ENCODE peak calls at places on chromosome 5, in nine cellular contexts. One of them, this sample, is unnamed.
A peak's percentile ranks its signal among the peaks of the same experiment; 100 is the strongest.

GRCh38 chr5:140214831-140215230 is 39.8 kb downstream of the CYSTM1 start:
- DNase-seq in heart right ventricle: no peak
- DNase-seq in body of pancreas: peak; percentile 64
- DNase-seq in uterus: no peak
- DNase-seq in lower lobe of right lung: peak; percentile 68
- DNase-seq in astrocyte: peak; percentile 81
- DNase-seq in HCT116: no peak
- DNase-seq in breast epithelium: no peak
- DNase-seq in IMR-90: peak; percentile 83
- DNase-seq in this sample: no peak

GRCh38 chr5:139383993-139384590 is 995 bp upstream of the SLC23A1 start:
- DNase-seq in heart right ventricle: no peak
- DNase-seq in body of pancreas: no peak
- DNase-seq in uterus: no peak
- DNase-seq in lower lobe of right lung: no peak
- DNase-seq in astrocyte: no peak
- DNase-seq in HCT116: no peak
- DNase-seq in breast epithelium: no peak
- DNase-seq in IMR-90: no peak
- DNase-seq in this sample: no peak

GRCh38 chr5:81856948-81857928 is 106.3 kb upstream of the SSBP2 start:
- DNase-seq in heart right ventricle: peak; percentile 83
- DNase-seq in body of pancreas: peak; percentile 72
- DNase-seq in uterus: peak; percentile 47
- DNase-seq in lower lobe of right lung: peak; percentile 70
- DNase-seq in astrocyte: no peak
- DNase-seq in HCT116: no peak
- DNase-seq in breast epithelium: peak; percentile 56
- DNase-seq in IMR-90: no peak
- DNase-seq in this sample: peak; percentile 93

GRCh38 chr5:91224459-91224858 is 158.7 kb downstream of the ARRDC3 start:
- DNase-seq in heart right ventricle: no peak
- DNase-seq in body of pancreas: no peak
- DNase-seq in uterus: no peak
- DNase-seq in lower lobe of right lung: no peak
- DNase-seq in astrocyte: peak; percentile 54
- DNase-seq in HCT116: no peak
- DNase-seq in breast epithelium: no peak
- DNase-seq in IMR-90: peak; percentile 22
- DNase-seq in this sample: no peak

GRCh38 chr5:1762121-1762877 is 37.3 kb downstream of the MRPL36 start:
- DNase-seq in heart right ventricle: no peak
- DNase-seq in body of pancreas: no peak
- DNase-seq in uterus: peak; percentile 4
- DNase-seq in lower lobe of right lung: peak; percentile 23
- DNase-seq in astrocyte: no peak
- DNase-seq in HCT116: no peak
- DNase-seq in breast epithelium: no peak
- DNase-seq in IMR-90: no peak
- DNase-seq in this sample: peak; percentile 14

GRCh38 chr5:147084702-147085101 is 150.1 kb upstream of the STK32A start:
- DNase-seq in heart right ventricle: no peak
- DNase-seq in body of pancreas: no peak
- DNase-seq in uterus: no peak
- DNase-seq in lower lobe of right lung: no peak
- DNase-seq in astrocyte: no peak
- DNase-seq in HCT116: no peak
- DNase-seq in breast epithelium: no peak
- DNase-seq in IMR-90: no peak
- DNase-seq in this sample: no peak

GRCh38 chr5:136212252-136212721 is 19.3 kb upstream of the SMIM32 start:
- DNase-seq in heart right ventricle: peak; percentile 64
- DNase-seq in body of pancreas: peak; percentile 46
- DNase-seq in uterus: peak; percentile 44
- DNase-seq in lower lobe of right lung: peak; percentile 53
- DNase-seq in astrocyte: peak; percentile 12
- DNase-seq in HCT116: peak; percentile 24
- DNase-seq in breast epithelium: no peak
- DNase-seq in IMR-90: peak; percentile 48
- DNase-seq in this sample: peak; percentile 61

GRCh38 chr5:127351418-127351817 is 60.8 kb downstream of the MEGF10 start:
- DNase-seq in heart right ventricle: no peak
- DNase-seq in body of pancreas: no peak
- DNase-seq in uterus: no peak
- DNase-seq in lower lobe of right lung: no peak
- DNase-seq in astrocyte: peak; percentile 38
- DNase-seq in HCT116: no peak
- DNase-seq in breast epithelium: no peak
- DNase-seq in IMR-90: no peak
- DNase-seq in this sample: no peak

GRCh38 chr5:32600057-32600622 is 14.8 kb downstream of the SUB1 start:
- DNase-seq in heart right ventricle: no peak
- DNase-seq in body of pancreas: no peak
- DNase-seq in uterus: no peak
- DNase-seq in lower lobe of right lung: no peak
- DNase-seq in astrocyte: peak; percentile 89
- DNase-seq in HCT116: no peak
- DNase-seq in breast epithelium: no peak
- DNase-seq in IMR-90: peak; percentile 86
- DNase-seq in this sample: no peak

GRCh38 chr5:101663543-101663942 is 632.5 kb downstream of the SLCO4C1 start:
- DNase-seq in heart right ventricle: no peak
- DNase-seq in body of pancreas: no peak
- DNase-seq in uterus: no peak
- DNase-seq in lower lobe of right lung: no peak
- DNase-seq in astrocyte: no peak
- DNase-seq in HCT116: no peak
- DNase-seq in breast epithelium: no peak
- DNase-seq in IMR-90: no peak
- DNase-seq in this sample: no peak

GRCh38 chr5:69492391-69493234 is at the start of gene OCLN:
- DNase-seq in heart right ventricle: peak; percentile 19
- DNase-seq in body of pancreas: peak; percentile 90
- DNase-seq in uterus: no peak
- DNase-seq in lower lobe of right lung: peak; percentile 82
- DNase-seq in astrocyte: no peak
- DNase-seq in HCT116: peak; percentile 81
- DNase-seq in breast epithelium: peak; percentile 67
- DNase-seq in IMR-90: no peak
- DNase-seq in this sample: peak; percentile 22

GRCh38 chr5:170070556-170071412 is 34.9 kb upstream of the FOXI1 start:
- DNase-seq in heart right ventricle: peak; percentile 43
- DNase-seq in body of pancreas: peak; percentile 7
- DNase-seq in uterus: no peak
- DNase-seq in lower lobe of right lung: peak; percentile 56
- DNase-seq in astrocyte: peak; percentile 8
- DNase-seq in HCT116: peak; percentile 16
- DNase-seq in breast epithelium: no peak
- DNase-seq in IMR-90: peak; percentile 45
- DNase-seq in this sample: no peak

GRCh38 chr5:168460606-168461005 is 25.7 kb upstream of the RARS1 start:
- DNase-seq in heart right ventricle: no peak
- DNase-seq in body of pancreas: no peak
- DNase-seq in uterus: no peak
- DNase-seq in lower lobe of right lung: no peak
- DNase-seq in astrocyte: no peak
- DNase-seq in HCT116: no peak
- DNase-seq in breast epithelium: no peak
- DNase-seq in IMR-90: no peak
- DNase-seq in this sample: no peak

GRCh38 chr5:5398046-5398445 is 24.4 kb upstream of the ICE1 start:
- DNase-seq in heart right ventricle: no peak
- DNase-seq in body of pancreas: no peak
- DNase-seq in uterus: no peak
- DNase-seq in lower lobe of right lung: no peak
- DNase-seq in astrocyte: no peak
- DNase-seq in HCT116: no peak
- DNase-seq in breast epithelium: no peak
- DNase-seq in IMR-90: no peak
- DNase-seq in this sample: no peak

GRCh38 chr5:178625679-178626483 is 969 bp downstream of the CLK4 start:
- DNase-seq in heart right ventricle: no peak
- DNase-seq in body of pancreas: no peak
- DNase-seq in uterus: no peak
- DNase-seq in lower lobe of right lung: no peak
- DNase-seq in astrocyte: peak; percentile 46
- DNase-seq in HCT116: no peak
- DNase-seq in breast epithelium: no peak
- DNase-seq in IMR-90: no peak
- DNase-seq in this sample: no peak

GRCh38 chr5:59328801-59329296 is 564.7 kb downstream of the PDE4D start:
- DNase-seq in heart right ventricle: peak; percentile 20
- DNase-seq in body of pancreas: no peak
- DNase-seq in uterus: no peak
- DNase-seq in lower lobe of right lung: no peak
- DNase-seq in astrocyte: peak; percentile 83
- DNase-seq in HCT116: no peak
- DNase-seq in breast epithelium: no peak
- DNase-seq in IMR-90: peak; percentile 50
- DNase-seq in this sample: peak; percentile 20

GRCh38 chr5:91380491-91381133 is 2.5 kb downstream of the ARRDC3 start:
- DNase-seq in heart right ventricle: peak; percentile 98
- DNase-seq in body of pancreas: peak; percentile 99
- DNase-seq in uterus: peak; percentile 98
- DNase-seq in lower lobe of right lung: peak; percentile 99
- DNase-seq in astrocyte: peak; percentile 80
- DNase-seq in HCT116: peak; percentile 86
- DNase-seq in breast epithelium: peak; percentile 99
- DNase-seq in IMR-90: peak; percentile 91
- DNase-seq in this sample: peak; percentile 99

GRCh38 chr5:3325206-3325605 is 270.4 kb upstream of the IRX1 start:
- DNase-seq in heart right ventricle: peak; percentile 32
- DNase-seq in body of pancreas: no peak
- DNase-seq in uterus: no peak
- DNase-seq in lower lobe of right lung: no peak
- DNase-seq in astrocyte: peak; percentile 30
- DNase-seq in HCT116: no peak
- DNase-seq in breast epithelium: no peak
- DNase-seq in IMR-90: no peak
- DNase-seq in this sample: no peak

GRCh38 chr5:80764786-80765185 is 110.0 kb upstream of the DHFR start:
- DNase-seq in heart right ventricle: no peak
- DNase-seq in body of pancreas: no peak
- DNase-seq in uterus: no peak
- DNase-seq in lower lobe of right lung: no peak
- DNase-seq in astrocyte: no peak
- DNase-seq in HCT116: no peak
- DNase-seq in breast epithelium: no peak
- DNase-seq in IMR-90: no peak
- DNase-seq in this sample: no peak

GRCh38 chr5:53930457-53930856 is 370.0 kb downstream of the NDUFS4 start:
- DNase-seq in heart right ventricle: no peak
- DNase-seq in body of pancreas: no peak
- DNase-seq in uterus: no peak
- DNase-seq in lower lobe of right lung: no peak
- DNase-seq in astrocyte: peak; percentile 45
- DNase-seq in HCT116: no peak
- DNase-seq in breast epithelium: no peak
- DNase-seq in IMR-90: peak; percentile 55
- DNase-seq in this sample: no peak

GRCh38 chr5:14671414-14671813 is 6.9 kb downstream of the OTULIN start:
- DNase-seq in heart right ventricle: no peak
- DNase-seq in body of pancreas: no peak
- DNase-seq in uterus: no peak
- DNase-seq in lower lobe of right lung: no peak
- DNase-seq in astrocyte: peak; percentile 44
- DNase-seq in HCT116: no peak
- DNase-seq in breast epithelium: no peak
- DNase-seq in IMR-90: peak; percentile 71
- DNase-seq in this sample: no peak
- H3K4me3 ChIP-seq in heart right ventricle: no peak overlapping the region
- H3K4me3 ChIP-seq in body of pancreas: no peak overlapping the region
- H3K4me3 ChIP-seq in uterus: no peak overlapping the region
- H3K4me3 ChIP-seq in lower lobe of right lung: no peak overlapping the region
- H3K4me3 ChIP-seq in astrocyte: no peak overlapping the region
- H3K4me3 ChIP-seq in HCT116: no peak overlapping the region
- H3K4me3 ChIP-seq in breast epithelium: no peak overlapping the region
- H3K4me3 ChIP-seq in IMR-90: no peak overlapping the region
- H3K4me3 ChIP-seq in this sample: no peak overlapping the region

GRCh38 chr5:9885164-9885563 is 255.0 kb upstream of the TAS2R1 start:
- DNase-seq in heart right ventricle: no peak
- DNase-seq in body of pancreas: no peak
- DNase-seq in uterus: no peak
- DNase-seq in lower lobe of right lung: no peak
- DNase-seq in astrocyte: no peak
- DNase-seq in HCT116: no peak
- DNase-seq in breast epithelium: no peak
- DNase-seq in IMR-90: no peak
- DNase-seq in this sample: no peak
- TF ChIP-seq CTCF in heart right ventricle: no peak
- TF ChIP-seq CTCF in body of pancreas: no peak
- TF ChIP-seq CTCF in uterus: no peak
- TF ChIP-seq CTCF in lower lobe of right lung: no peak
- TF ChIP-seq CTCF in astrocyte: no peak
- TF ChIP-seq CTCF in HCT116: no peak
- TF ChIP-seq CTCF in breast epithelium: no peak
- TF ChIP-seq CTCF in IMR-90: no peak
- TF ChIP-seq CTCF in this sample: no peak

DNA sequence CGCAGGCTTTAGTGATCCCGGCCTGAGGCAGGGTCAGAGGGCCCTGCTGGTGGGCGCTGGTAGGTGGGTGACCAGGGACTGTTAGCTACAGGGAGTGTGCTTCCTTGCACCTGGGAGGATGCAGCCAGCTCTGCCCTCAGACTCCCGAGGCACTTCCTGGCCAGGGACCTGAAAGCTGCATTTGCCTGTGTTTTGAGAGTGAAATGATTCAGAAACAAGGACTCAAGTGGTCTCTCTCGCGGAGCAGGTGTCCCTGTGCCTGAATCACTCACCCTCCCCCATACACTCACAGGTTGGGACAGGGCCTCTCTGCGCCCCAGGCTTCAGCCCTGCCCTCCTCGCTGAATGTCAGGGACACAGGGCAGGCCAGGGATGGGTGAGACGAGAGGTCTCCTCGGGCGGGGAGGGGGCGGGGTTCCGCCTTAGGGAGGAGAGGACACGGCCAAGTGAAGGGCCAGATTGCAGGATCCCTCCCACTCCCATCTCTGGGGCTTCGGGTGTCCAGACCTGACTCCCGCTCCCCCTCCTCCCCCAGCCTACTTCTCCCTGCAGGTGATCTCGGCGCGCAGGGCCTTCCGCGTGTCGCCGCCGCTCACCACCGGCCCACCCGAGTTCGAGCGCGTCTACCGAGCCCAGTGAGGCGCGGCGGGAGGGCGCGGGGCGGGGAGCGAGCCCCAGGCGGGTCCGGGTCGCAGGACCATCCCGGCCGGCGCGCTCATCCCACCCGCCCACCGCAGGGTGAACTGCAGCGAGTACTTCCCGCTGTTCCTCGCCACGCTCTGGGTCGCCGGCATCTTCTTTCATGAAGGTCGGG is 1.5 kb downstream of the LTC4S start:
- DNase-seq in heart right ventricle: no peak
- DNase-seq in body of pancreas: peak; percentile 43
- DNase-seq in uterus: no peak
- DNase-seq in lower lobe of right lung: peak; percentile 65
- DNase-seq in astrocyte: no peak
- DNase-seq in HCT116: no peak
- DNase-seq in breast epithelium: no peak
- DNase-seq in IMR-90: no peak
- DNase-seq in this sample: no peak
- H3K4me1 ChIP-seq in heart right ventricle: peaks cover 47% of the 10 kb centered on the region
- H3K4me1 ChIP-seq in body of pancreas: peaks cover 50% of the 10 kb centered on the region
- H3K4me1 ChIP-seq in uterus: no peaks in the 10 kb centered on the region
- H3K4me1 ChIP-seq in lower lobe of right lung: peaks cover 53% of the 10 kb centered on the region
- H3K4me1 ChIP-seq in astrocyte: peaks cover 15% of the 10 kb centered on the region
- H3K4me1 ChIP-seq in HCT116: peaks cover 22% of the 10 kb centered on the region
- H3K4me1 ChIP-seq in breast epithelium: peaks cover 3% of the 10 kb centered on the region
- H3K4me1 ChIP-seq in IMR-90: peaks cover 9% of the 10 kb centered on the region
- H3K4me1 ChIP-seq in this sample: peaks cover 5% of the 10 kb centered on the region

GRCh38 chr5:72467987-72468386 is 39.2 kb downstream of the ZNF366 start:
- DNase-seq in heart right ventricle: no peak
- DNase-seq in body of pancreas: no peak
- DNase-seq in uterus: no peak
- DNase-seq in lower lobe of right lung: no peak
- DNase-seq in astrocyte: peak; percentile 73
- DNase-seq in HCT116: no peak
- DNase-seq in breast epithelium: no peak
- DNase-seq in IMR-90: peak; percentile 40
- DNase-seq in this sample: no peak
- H3K4me3 ChIP-seq in heart right ventricle: no peak overlapping the region
- H3K4me3 ChIP-seq in body of pancreas: no peak overlapping the region
- H3K4me3 ChIP-seq in uterus: no peak overlapping the region
- H3K4me3 ChIP-seq in lower lobe of right lung: no peak overlapping the region
- H3K4me3 ChIP-seq in astrocyte: no peak overlapping the region
- H3K4me3 ChIP-seq in HCT116: no peak overlapping the region
- H3K4me3 ChIP-seq in breast epithelium: no peak overlapping the region
- H3K4me3 ChIP-seq in IMR-90: no peak overlapping the region
- H3K4me3 ChIP-seq in this sample: no peak overlapping the region

This sample was measured in heart left ventricle.